ENCODE peak calls at places on chromosomes 6 and 20, in eight cellular contexts. K, T, R, C, I, P, Q and W are unnamed samples.

GRCh38 chr6:16316741-16317251 is 78.4 kb downstream of the GMPR start:
- DNase-seq in K (no peak), T (peak; percentile 49), R (no peak), C (peak; percentile 21), I (no peak), P (no peak), Q (no peak), W (no peak)

GRCh38 chr20:42678895-42679294 is 510.8 kb downstream of the PTPRT start:
- DNase-seq in K (no peak), T (peak; percentile 10), R (no peak), C (no peak), I (no peak), P (no peak), Q (no peak), W (no peak)

GRCh38 chr6:160678230-160678629 is 14.2 kb upstream of the LPA start:
- DNase-seq in K (no peak), T (no peak), R (no peak), C (no peak), I (no peak), P (no peak), Q (no peak), W (no peak)

GRCh38 chr6:131937703-131938631 is 13.2 kb downstream of the CCN2 start:
- DNase-seq in K (no peak), T (peak; percentile 100), R (no peak), C (no peak), I (no peak), P (no peak), Q (no peak), W (no peak)

GRCh38 chr20:59831901-59832240 is 101.6 kb downstream of the SYCP2 start:
- DNase-seq in K (peak; percentile 39), T (no peak), R (no peak), C (no peak), I (no peak), P (peak; percentile 37), Q (no peak), W (peak; percentile 52)

GRCh38 chr6:73325656-73326055 is 28.4 kb downstream of the DPPA5 start:
- DNase-seq in K (no peak), T (no peak), R (no peak), C (no peak), I (no peak), P (no peak), Q (no peak), W (no peak)

GRCh38 chr20:14067631-14068030 is 72.3 kb downstream of the MACROD2 start:
- DNase-seq in K (no peak), T (no peak), R (no peak), C (no peak), I (no peak), P (no peak), Q (no peak), W (no peak)

GRCh38 chr20:24470031-24470781 is 777 bp downstream of the SYNDIG1 start:
- DNase-seq in K (peak; percentile 82), T (no peak), R (no peak), C (peak; percentile 31), I (no peak), P (no peak), Q (no peak), W (peak; percentile 55)

GRCh38 chr6:148749678-148750077 is 2.8 kb downstream of the UST start:
- DNase-seq in K (no peak), T (no peak), R (no peak), C (no peak), I (no peak), P (no peak), Q (no peak), W (no peak)

GRCh38 chr6:158498362-158498761 is 61.5 kb upstream of the TMEM181 start:
- DNase-seq in K (no peak), T (no peak), R (no peak), C (no peak), I (no peak), P (no peak), Q (no peak), W (no peak)

GRCh38 chr6:158206740-158207451 is 38.7 kb downstream of the GTF2H5 start:
- DNase-seq in K (no peak), T (no peak), R (no peak), C (no peak), I (no peak), P (no peak), Q (no peak), W (no peak)

GRCh38 chr6:12490904-12491571 is 200.9 kb downstream of the EDN1 start:
- DNase-seq in K (no peak), T (no peak), R (no peak), C (no peak), I (no peak), P (no peak), Q (no peak), W (no peak)

GRCh38 chr20:49712918-49713778 is 530 bp downstream of the B4GALT5 start:
- DNase-seq in K (peak; percentile 80), T (no peak), R (peak; percentile 44), C (peak; percentile 27), I (peak; percentile 48), P (no peak), Q (no peak), W (peak; percentile 71)

GRCh38 chr6:52566201-52566600 is 10.7 kb downstream of the TRAM2 start:
- DNase-seq in K (no peak), T (no peak), R (no peak), C (no peak), I (no peak), P (no peak), Q (peak; percentile 28), W (no peak)
- H3K4me1 ChIP-seq in K (no peaks in the 10 kb centered on the region), T (peaks cover 97% of the 10 kb centered on the region), R (peaks cover 82% of the 10 kb centered on the region), C (peaks cover 54% of the 10 kb centered on the region), I (peaks cover 26% of the 10 kb centered on the region), P (peaks cover 27% of the 10 kb centered on the region), Q (peaks cover 15% of the 10 kb centered on the region), W (peaks cover 68% of the 10 kb centered on the region)

GRCh38 chr20:64156136-64156885 is 7.9 kb upstream of the MYT1 start:
- DNase-seq in K (no peak), T (no peak), R (no peak), C (no peak), I (no peak), P (no peak), Q (no peak), W (peak; percentile 44)
- TF ChIP-seq EP300 in K (no peak), T (no peak), R (no peak), C (no peak), I (no peak), P (no peak), Q (no peak), W (no peak)

DNA sequence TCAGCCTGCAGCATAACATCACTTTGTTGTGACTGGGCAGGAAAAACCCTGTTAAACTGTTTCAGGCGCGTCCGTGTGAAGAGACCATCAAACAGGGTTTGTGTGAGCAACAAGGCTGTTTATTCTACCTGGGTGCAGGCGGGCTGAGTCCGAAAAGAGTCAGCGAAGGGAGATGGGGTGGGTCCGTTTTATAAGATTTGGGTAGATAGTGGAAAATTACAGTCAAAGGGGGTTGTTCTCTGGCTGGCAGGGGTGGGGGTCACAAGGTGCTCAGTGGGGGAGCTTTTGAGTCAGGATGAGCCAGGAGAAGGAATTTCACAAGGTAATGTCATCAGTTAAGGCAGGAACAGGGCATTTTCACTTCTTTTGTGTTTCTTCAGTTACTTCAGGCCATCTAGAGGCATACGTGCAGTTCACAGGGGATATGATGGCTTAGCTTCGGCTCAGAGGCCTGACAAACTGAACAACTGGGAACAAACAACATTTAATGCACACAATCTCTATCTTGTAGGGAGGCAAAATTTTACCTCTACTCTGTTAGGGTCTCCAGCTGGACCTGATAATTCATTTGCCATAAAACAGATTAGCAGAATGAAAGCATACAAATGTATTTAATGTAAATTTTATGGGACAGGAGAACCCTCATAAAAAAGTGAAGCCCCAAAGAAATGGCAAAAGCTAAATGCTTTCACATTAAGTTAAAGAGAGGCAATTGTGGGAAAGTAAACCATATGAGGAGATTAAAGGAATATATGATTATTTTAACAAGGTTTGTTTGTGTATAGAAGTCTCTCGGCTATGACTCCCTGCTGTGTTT is 58.3 kb upstream of the HFE start:
- DNase-seq in K (peak; percentile 61), T (no peak), R (no peak), C (no peak), I (no peak), P (no peak), Q (no peak), W (no peak)
- H3K4me1 ChIP-seq in K (peaks cover 2% of the 10 kb centered on the region), T (peaks cover 54% of the 10 kb centered on the region), R (peaks cover 57% of the 10 kb centered on the region), C (peaks cover 42% of the 10 kb centered on the region), I (peaks cover 43% of the 10 kb centered on the region), P (peaks cover 4% of the 10 kb centered on the region), Q (peaks cover 9% of the 10 kb centered on the region), W (peaks cover 37% of the 10 kb centered on the region)

GRCh38 chr20:53678315-53678989 is 84.8 kb upstream of the ZNF217 start:
- DNase-seq in K (no peak), T (no peak), R (no peak), C (no peak), I (no peak), P (no peak), Q (no peak), W (no peak)

GRCh38 chr20:53676987-53677386 is 83.3 kb upstream of the ZNF217 start:
- DNase-seq in K (no peak), T (no peak), R (no peak), C (no peak), I (no peak), P (no peak), Q (no peak), W (no peak)

GRCh38 chr20:53678990-53679596 is 85.5 kb upstream of the ZNF217 start:
- DNase-seq in K (no peak), T (peak; percentile 35), R (no peak), C (no peak), I (no peak), P (no peak), Q (no peak), W (no peak)

GRCh38 chr20:53677447-53678314 is 84.0 kb upstream of the ZNF217 start:
- DNase-seq in K (no peak), T (peak; percentile 92), R (peak; percentile 47), C (peak; percentile 36), I (peak; percentile 64), P (no peak), Q (no peak), W (no peak)

GRCh38 chr20:53676519-53676822 is 82.8 kb upstream of the ZNF217 start:
- DNase-seq in K (no peak), T (no peak), R (no peak), C (no peak), I (no peak), P (no peak), Q (no peak), W (no peak)
- TF ChIP-seq EP300 in K (no peak), T (no peak), R (no peak), C (no peak), I (no peak), P (no peak), Q (no peak), W (no peak)